ENCODE peak calls at places on chromosomes 3 and 15, in seven cellular contexts. J, P, I, T, K, R and H are unnamed samples.

GRCh38 chr3:78818161-78818985 is 949.4 kb downstream of the ROBO1 start:
- DNase-seq in J (no peak), P (peak; percentile 12), I (no peak), T (no peak), K (no peak), R (no peak), H (no peak)

GRCh38 chr15:76903251-76903681 is 1.9 kb downstream of the SCAPER start:
- DNase-seq in J (peak; percentile 49), P (no peak), I (no peak), T (peak; percentile 17), K (peak; percentile 0), R (no peak), H (peak; percentile 11)

GRCh38 chr3:47912006-47912504 is 104.2 kb downstream of the MAP4 start:
- DNase-seq in J (no peak), P (no peak), I (no peak), T (no peak), K (no peak), R (no peak), H (no peak)

GRCh38 chr3:186209810-186210752 is 101.2 kb upstream of the ETV5 start:
- DNase-seq in J (peak; percentile 62), P (peak; percentile 37), I (peak; percentile 36), T (peak; percentile 88), K (no peak), R (peak; percentile 77), H (peak; percentile 90)

GRCh38 chr15:42549782-42550392 is 1.2 kb downstream of the HAUS2 start:
- DNase-seq in J (no peak), P (no peak), I (no peak), T (no peak), K (no peak), R (no peak), H (no peak)

GRCh38 chr15:70348581-70349344 is 251.0 kb upstream of the TLE3 start:
- DNase-seq in J (peak; percentile 56), P (no peak), I (no peak), T (no peak), K (no peak), R (peak; percentile 36), H (no peak)

GRCh38 chr3:177827517-177828249 is 630.4 kb upstream of the TBL1XR1 start:
- DNase-seq in J (peak; percentile 88), P (no peak), I (no peak), T (peak; percentile 44), K (no peak), R (peak; percentile 31), H (no peak)

GRCh38 chr15:41276821-41277220 is 45.8 kb downstream of the CHP1 start:
- DNase-seq in J (no peak), P (no peak), I (no peak), T (no peak), K (no peak), R (no peak), H (no peak)

GRCh38 chr3:15172806-15173205 is 33.2 kb upstream of the CAPN7 start:
- DNase-seq in J (no peak), P (no peak), I (no peak), T (no peak), K (no peak), R (no peak), H (no peak)

GRCh38 chr3:112005091-112005672 is 6.5 kb downstream of the TAGLN3 start:
- DNase-seq in J (no peak), P (no peak), I (no peak), T (no peak), K (no peak), R (no peak), H (no peak)